ENCODE peak calls at places on chromosomes 3 and 15, in seven cellular contexts. One of them, this sample, is unnamed.

GRCh38 chr15:77507911-77508310 is 87.2 kb downstream of the HMG20A start:
- DNase-seq in CD8-positive, alpha-beta T cell: no peak
- DNase-seq in GM12865: no peak
- DNase-seq in neuronal stem cell: no peak
- DNase-seq in uterus: no peak
- DNase-seq in Peyer's patch: no peak
- DNase-seq in MG63: peak; percentile 59
- DNase-seq in this sample: no peak

GRCh38 chr3:36650271-36650671 is 114.1 kb downstream of the DCLK3 start:
- DNase-seq in CD8-positive, alpha-beta T cell: no peak
- DNase-seq in GM12865: no peak
- DNase-seq in neuronal stem cell: no peak
- DNase-seq in uterus: no peak
- DNase-seq in Peyer's patch: no peak
- DNase-seq in MG63: peak; percentile 18
- DNase-seq in this sample: no peak

GRCh38 chr3:195450731-195451229 is 8.0 kb upstream of the ACAP2 start:
- DNase-seq in CD8-positive, alpha-beta T cell: no peak
- DNase-seq in GM12865: no peak
- DNase-seq in neuronal stem cell: no peak
- DNase-seq in uterus: peak; percentile 37
- DNase-seq in Peyer's patch: no peak
- DNase-seq in MG63: no peak
- DNase-seq in this sample: no peak

GRCh38 chr3:140994316-140994715 is 52.7 kb downstream of the SLC25A36 start:
- DNase-seq in CD8-positive, alpha-beta T cell: no peak
- DNase-seq in GM12865: no peak
- DNase-seq in neuronal stem cell: no peak
- DNase-seq in uterus: no peak
- DNase-seq in Peyer's patch: no peak
- DNase-seq in MG63: no peak
- DNase-seq in this sample: no peak

GRCh38 chr3:16604433-16604832 is 790 bp downstream of the DAZL start:
- DNase-seq in CD8-positive, alpha-beta T cell: no peak
- DNase-seq in GM12865: no peak
- DNase-seq in neuronal stem cell: no peak
- DNase-seq in uterus: no peak
- DNase-seq in Peyer's patch: no peak
- DNase-seq in MG63: no peak
- DNase-seq in this sample: no peak

GRCh38 chr3:100932491-100932890 is 60.7 kb downstream of the ABI3BP start:
- DNase-seq in CD8-positive, alpha-beta T cell: no peak
- DNase-seq in GM12865: no peak
- DNase-seq in neuronal stem cell: no peak
- DNase-seq in uterus: no peak
- DNase-seq in Peyer's patch: no peak
- DNase-seq in MG63: no peak
- DNase-seq in this sample: no peak

GRCh38 chr15:68640791-68641331 is 62.1 kb downstream of the CORO2B start:
- DNase-seq in CD8-positive, alpha-beta T cell: no peak
- DNase-seq in GM12865: no peak
- DNase-seq in neuronal stem cell: no peak
- DNase-seq in uterus: peak; percentile 65
- DNase-seq in Peyer's patch: no peak
- DNase-seq in MG63: no peak
- DNase-seq in this sample: no peak

GRCh38 chr3:191499307-191500125 is 38.6 kb downstream of the PYDC2 start:
- DNase-seq in CD8-positive, alpha-beta T cell: no peak
- DNase-seq in GM12865: no peak
- DNase-seq in neuronal stem cell: no peak
- DNase-seq in uterus: peak; percentile 23
- DNase-seq in Peyer's patch: no peak
- DNase-seq in MG63: peak; percentile 90
- DNase-seq in this sample: no peak

GRCh38 chr3:183371672-183371968 is 56.8 kb downstream of the MCF2L2 start:
- DNase-seq in CD8-positive, alpha-beta T cell: no peak
- DNase-seq in GM12865: no peak
- DNase-seq in neuronal stem cell: no peak
- DNase-seq in uterus: no peak
- DNase-seq in Peyer's patch: no peak
- DNase-seq in MG63: no peak
- DNase-seq in this sample: no peak

GRCh38 chr15:57320543-57321220 is 55.6 kb upstream of the CGNL1 start:
- DNase-seq in CD8-positive, alpha-beta T cell: no peak
- DNase-seq in GM12865: no peak
- DNase-seq in neuronal stem cell: no peak
- DNase-seq in uterus: no peak
- DNase-seq in Peyer's patch: no peak
- DNase-seq in MG63: no peak
- DNase-seq in this sample: no peak

GRCh38 chr15:69749274-69749673 is 296.7 kb downstream of the RPLP1 start:
- DNase-seq in CD8-positive, alpha-beta T cell: no peak
- DNase-seq in GM12865: no peak
- DNase-seq in neuronal stem cell: no peak
- DNase-seq in uterus: no peak
- DNase-seq in Peyer's patch: no peak
- DNase-seq in MG63: no peak
- DNase-seq in this sample: no peak

GRCh38 chr3:43004282-43004681 is 25.2 kb downstream of the GASK1A start:
- DNase-seq in CD8-positive, alpha-beta T cell: no peak
- DNase-seq in GM12865: no peak
- DNase-seq in neuronal stem cell: no peak
- DNase-seq in uterus: no peak
- DNase-seq in Peyer's patch: no peak
- DNase-seq in MG63: peak; percentile 11
- DNase-seq in this sample: no peak

GRCh38 chr3:155271343-155271613 is 22.2 kb downstream of the STRIT1 start:
- DNase-seq in CD8-positive, alpha-beta T cell: no peak
- DNase-seq in GM12865: no peak
- DNase-seq in neuronal stem cell: no peak
- DNase-seq in uterus: no peak
- DNase-seq in Peyer's patch: no peak
- DNase-seq in MG63: no peak
- DNase-seq in this sample: no peak

GRCh38 chr3:155270485-155271342 is 22.8 kb downstream of the STRIT1 start:
- DNase-seq in CD8-positive, alpha-beta T cell: no peak
- DNase-seq in GM12865: no peak
- DNase-seq in neuronal stem cell: no peak
- DNase-seq in uterus: no peak
- DNase-seq in Peyer's patch: no peak
- DNase-seq in MG63: no peak
- DNase-seq in this sample: peak; percentile 15

DNA sequence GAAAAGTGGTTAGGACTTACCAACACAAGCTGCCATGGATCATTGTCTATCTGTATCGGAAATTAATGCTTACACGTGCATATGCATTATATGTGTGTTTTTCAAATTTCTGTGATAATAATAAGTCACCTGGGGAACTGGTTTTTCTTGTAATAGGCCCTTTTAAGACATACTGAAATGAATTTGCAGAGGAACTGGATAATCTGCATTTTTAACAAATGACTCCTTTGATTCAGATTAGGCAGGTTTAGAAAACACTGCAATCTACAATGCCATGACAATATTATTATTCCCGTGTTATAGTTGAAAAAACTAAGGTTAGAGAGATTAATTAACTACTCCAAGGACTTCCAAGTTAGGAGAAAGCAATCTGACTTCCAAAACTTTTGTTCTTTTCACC is 23.4 kb downstream of the STRIT1 start:
- DNase-seq in CD8-positive, alpha-beta T cell: no peak
- DNase-seq in GM12865: no peak
- DNase-seq in neuronal stem cell: no peak
- DNase-seq in uterus: no peak
- DNase-seq in Peyer's patch: no peak
- DNase-seq in MG63: no peak
- DNase-seq in this sample: no peak
- H3K4me3 ChIP-seq in CD8-positive, alpha-beta T cell: no peak overlapping the region
- H3K4me3 ChIP-seq in GM12865: no peak overlapping the region
- H3K4me3 ChIP-seq in neuronal stem cell: no peak overlapping the region
- H3K4me3 ChIP-seq in uterus: no peak overlapping the region
- H3K4me3 ChIP-seq in Peyer's patch: no peak overlapping the region
- H3K4me3 ChIP-seq in MG63: no peak overlapping the region
- H3K4me3 ChIP-seq in this sample: no peak overlapping the region

GRCh38 chr15:58393196-58393790 is 38.5 kb upstream of the LIPC start:
- DNase-seq in CD8-positive, alpha-beta T cell: no peak
- DNase-seq in GM12865: no peak
- DNase-seq in neuronal stem cell: no peak
- DNase-seq in uterus: no peak
- DNase-seq in Peyer's patch: no peak
- DNase-seq in MG63: no peak
- DNase-seq in this sample: no peak
- H3K4me3 ChIP-seq in CD8-positive, alpha-beta T cell: no peak overlapping the region
- H3K4me3 ChIP-seq in GM12865: no peak overlapping the region
- H3K4me3 ChIP-seq in neuronal stem cell: no peak overlapping the region
- H3K4me3 ChIP-seq in uterus: no peak overlapping the region
- H3K4me3 ChIP-seq in Peyer's patch: no peak overlapping the region
- H3K4me3 ChIP-seq in MG63: no peak overlapping the region
- H3K4me3 ChIP-seq in this sample: no peak overlapping the region

GRCh38 chr3:46406786-46407611 is at the start of the genes CCR5AS and CCRL2:
- DNase-seq in CD8-positive, alpha-beta T cell: peak; percentile 72
- DNase-seq in GM12865: peak; percentile 56
- DNase-seq in neuronal stem cell: no peak
- DNase-seq in uterus: peak; percentile 20
- DNase-seq in Peyer's patch: peak; percentile 86
- DNase-seq in MG63: peak; percentile 54
- DNase-seq in this sample: peak; percentile 66
- H3K4me3 ChIP-seq in CD8-positive, alpha-beta T cell: peak within 1 kb of the TSS; percentile 53
- H3K4me3 ChIP-seq in GM12865: peak within 1 kb of the TSS; percentile 43
- H3K4me3 ChIP-seq in neuronal stem cell: no peak within 1 kb of the TSS
- H3K4me3 ChIP-seq in uterus: no peak within 1 kb of the TSS
- H3K4me3 ChIP-seq in Peyer's patch: peak within 1 kb of the TSS; percentile 35
- H3K4me3 ChIP-seq in MG63: peak within 1 kb of the TSS; percentile 4
- H3K4me3 ChIP-seq in this sample: peak within 1 kb of the TSS; percentile 58

GRCh38 chr3:108495717-108496116 is 14.7 kb downstream of the MYH15 start:
- DNase-seq in CD8-positive, alpha-beta T cell: no peak
- DNase-seq in GM12865: no peak
- DNase-seq in neuronal stem cell: no peak
- DNase-seq in uterus: no peak
- DNase-seq in Peyer's patch: no peak
- DNase-seq in MG63: no peak
- DNase-seq in this sample: no peak
- H3K4me3 ChIP-seq in CD8-positive, alpha-beta T cell: no peak overlapping the region
- H3K4me3 ChIP-seq in GM12865: no peak overlapping the region
- H3K4me3 ChIP-seq in neuronal stem cell: no peak overlapping the region
- H3K4me3 ChIP-seq in uterus: no peak overlapping the region
- H3K4me3 ChIP-seq in Peyer's patch: no peak overlapping the region
- H3K4me3 ChIP-seq in MG63: no peak overlapping the region
- H3K4me3 ChIP-seq in this sample: no peak overlapping the region

DNA sequence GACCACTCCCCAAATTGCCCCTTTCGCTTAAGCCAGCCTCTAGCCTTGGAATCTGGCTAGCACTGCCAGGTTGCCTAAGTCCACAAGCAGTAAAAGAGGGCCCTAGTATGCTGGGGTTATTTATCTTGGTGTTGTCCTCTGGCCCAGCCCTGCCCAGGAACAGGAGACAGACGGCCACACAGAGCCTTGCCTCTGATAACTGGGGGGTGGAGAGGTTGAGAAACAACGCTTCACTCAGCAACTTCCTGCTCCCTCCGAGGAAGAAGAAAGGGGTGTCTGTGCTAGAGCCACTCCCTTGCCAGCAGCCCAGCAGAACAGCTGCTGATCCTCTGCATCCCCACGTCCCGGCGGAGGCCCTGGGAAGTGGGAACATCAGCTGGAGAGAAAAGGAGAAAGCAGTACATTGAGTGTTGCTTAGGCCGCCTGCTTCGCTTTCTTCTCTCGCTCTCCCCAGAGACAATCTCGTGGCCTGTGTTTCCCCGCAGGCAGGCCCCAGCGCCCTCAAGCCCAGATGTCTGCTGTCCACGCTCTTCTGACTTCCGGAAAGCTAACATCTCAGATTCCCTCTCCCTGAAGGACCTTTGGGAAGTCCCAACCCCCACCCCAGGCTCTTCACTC is 22.6 kb upstream of the C3orf70 start:
- DNase-seq in CD8-positive, alpha-beta T cell: no peak
- DNase-seq in GM12865: peak; percentile 60
- DNase-seq in neuronal stem cell: no peak
- DNase-seq in uterus: no peak
- DNase-seq in Peyer's patch: peak; percentile 83
- DNase-seq in MG63: no peak
- DNase-seq in this sample: no peak
- H3K4me3 ChIP-seq in CD8-positive, alpha-beta T cell: no peak overlapping the region
- H3K4me3 ChIP-seq in GM12865: peak overlapping the region; percentile 32
- H3K4me3 ChIP-seq in neuronal stem cell: no peak overlapping the region
- H3K4me3 ChIP-seq in uterus: no peak overlapping the region
- H3K4me3 ChIP-seq in Peyer's patch: no peak overlapping the region
- H3K4me3 ChIP-seq in MG63: no peak overlapping the region
- H3K4me3 ChIP-seq in this sample: no peak overlapping the region

DNA sequence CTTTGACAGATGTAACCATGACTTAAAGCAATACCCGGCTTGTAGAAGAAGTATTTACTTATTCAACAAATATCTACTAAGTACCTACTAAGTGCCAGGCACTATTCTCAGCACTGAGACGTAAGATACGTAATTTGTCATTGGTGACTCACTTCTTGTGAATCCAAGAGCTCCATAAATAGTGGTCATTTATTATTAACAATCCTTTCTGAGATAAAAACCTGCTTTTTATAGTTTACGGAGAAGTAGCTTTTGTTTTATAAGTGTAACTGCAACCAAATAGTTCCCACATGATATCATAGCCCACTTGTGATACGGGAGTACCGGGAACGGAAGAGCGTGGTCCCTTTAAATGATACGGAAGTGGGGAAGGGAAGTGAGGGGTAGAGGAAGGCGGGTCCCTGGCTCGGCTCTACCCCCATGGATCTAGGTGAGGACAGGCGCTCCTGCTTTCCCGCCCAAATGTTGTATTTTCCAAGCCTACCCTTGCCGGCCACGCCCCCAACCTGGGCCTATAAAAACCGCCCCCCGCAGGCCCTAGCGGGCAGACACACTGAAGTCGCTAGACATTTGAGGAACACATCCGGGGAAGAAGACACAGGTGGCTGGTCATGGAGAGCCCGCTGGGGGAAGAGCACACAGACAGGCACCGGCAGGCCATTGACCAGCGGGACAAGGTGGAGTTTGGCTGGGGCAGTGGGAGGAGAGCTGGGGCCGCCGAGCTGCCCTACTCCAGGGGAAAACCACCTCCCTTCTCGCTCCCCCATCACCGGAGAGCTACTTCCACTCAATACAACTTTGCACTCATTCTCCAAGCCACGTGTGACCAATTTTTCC is at the start of gene SAMMSON:
- DNase-seq in CD8-positive, alpha-beta T cell: no peak
- DNase-seq in GM12865: no peak
- DNase-seq in neuronal stem cell: no peak
- DNase-seq in uterus: peak; percentile 38
- DNase-seq in Peyer's patch: no peak
- DNase-seq in MG63: no peak
- DNase-seq in this sample: no peak
- H3K4me3 ChIP-seq in CD8-positive, alpha-beta T cell: no peak within 1 kb of the TSS
- H3K4me3 ChIP-seq in GM12865: no peak within 1 kb of the TSS
- H3K4me3 ChIP-seq in neuronal stem cell: no peak within 1 kb of the TSS
- H3K4me3 ChIP-seq in uterus: peak within 1 kb of the TSS; percentile 17
- H3K4me3 ChIP-seq in Peyer's patch: no peak within 1 kb of the TSS
- H3K4me3 ChIP-seq in MG63: peak within 1 kb of the TSS; percentile 31
- H3K4me3 ChIP-seq in this sample: no peak within 1 kb of the TSS

DNA sequence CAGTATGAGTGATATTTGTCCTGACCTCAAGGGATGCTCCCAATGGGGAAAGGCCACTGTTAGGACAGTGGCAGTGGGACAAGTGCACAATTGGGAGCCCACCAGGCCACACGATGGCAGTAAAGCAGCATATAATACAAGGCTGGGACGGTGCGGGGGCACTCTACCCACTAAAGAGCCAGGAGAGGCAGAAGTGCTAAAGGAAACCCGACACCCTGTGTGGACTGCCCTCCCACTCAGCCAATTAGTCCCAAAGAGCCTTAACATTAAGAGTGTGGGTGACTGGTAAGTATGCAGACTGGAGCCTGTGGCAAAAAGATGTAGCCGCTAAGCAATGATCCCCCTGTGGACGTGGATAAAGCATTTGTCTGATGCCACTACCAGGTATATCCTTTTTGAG is 8.2 kb upstream of the ZNF589 start:
- DNase-seq in CD8-positive, alpha-beta T cell: peak; percentile 70
- DNase-seq in GM12865: peak; percentile 80
- DNase-seq in neuronal stem cell: peak; percentile 51
- DNase-seq in uterus: peak; percentile 68
- DNase-seq in Peyer's patch: peak; percentile 34
- DNase-seq in MG63: peak; percentile 64
- DNase-seq in this sample: peak; percentile 51
- H3K4me3 ChIP-seq in CD8-positive, alpha-beta T cell: no peak overlapping the region
- H3K4me3 ChIP-seq in GM12865: no peak overlapping the region
- H3K4me3 ChIP-seq in neuronal stem cell: no peak overlapping the region
- H3K4me3 ChIP-seq in uterus: no peak overlapping the region
- H3K4me3 ChIP-seq in Peyer's patch: no peak overlapping the region
- H3K4me3 ChIP-seq in MG63: peak overlapping the region; percentile 21
- H3K4me3 ChIP-seq in this sample: peak overlapping the region; percentile 30